ENCODE peak calls at places on chromosomes 16 and 17, in nine cellular contexts. One of them, this sample, is unnamed.

GRCh38 chr16:78576941-78577340 is 477.5 kb downstream of the WWOX start:
- DNase-seq in endothelial cell: no peak
- DNase-seq in T-helper 17 cell: no peak
- DNase-seq in NCI-H1694 treated with DMSO at 0.1 percent for 48 hours: no peak
- DNase-seq in NCI-H1092 treated with DMSO at 0.1 percent for 48 hours: no peak
- DNase-seq in hepatic stellate cell: no peak
- DNase-seq in H9: no peak
- DNase-seq in psoas muscle: no peak
- DNase-seq in AG20443: no peak
- DNase-seq in this sample: no peak

GRCh38 chr17:55742272-55743102 is 8.4 kb upstream of the PCTP start:
- DNase-seq in endothelial cell: no peak
- DNase-seq in T-helper 17 cell: no peak
- DNase-seq in NCI-H1694 treated with DMSO at 0.1 percent for 48 hours: no peak
- DNase-seq in NCI-H1092 treated with DMSO at 0.1 percent for 48 hours: no peak
- DNase-seq in hepatic stellate cell: no peak
- DNase-seq in H9: no peak
- DNase-seq in psoas muscle: no peak
- DNase-seq in AG20443: no peak
- DNase-seq in this sample: no peak

GRCh38 chr16:26058326-26058725 is 366.6 kb downstream of the HS3ST4 start:
- DNase-seq in endothelial cell: no peak
- DNase-seq in T-helper 17 cell: no peak
- DNase-seq in NCI-H1694 treated with DMSO at 0.1 percent for 48 hours: no peak
- DNase-seq in NCI-H1092 treated with DMSO at 0.1 percent for 48 hours: peak; percentile 7
- DNase-seq in hepatic stellate cell: no peak
- DNase-seq in H9: no peak
- DNase-seq in psoas muscle: no peak
- DNase-seq in AG20443: no peak
- DNase-seq in this sample: no peak

GRCh38 chr17:77995146-77995852 is 36.8 kb downstream of the TNRC6C start:
- DNase-seq in endothelial cell: no peak
- DNase-seq in T-helper 17 cell: no peak
- DNase-seq in NCI-H1694 treated with DMSO at 0.1 percent for 48 hours: peak; percentile 19
- DNase-seq in NCI-H1092 treated with DMSO at 0.1 percent for 48 hours: no peak
- DNase-seq in hepatic stellate cell: no peak
- DNase-seq in H9: no peak
- DNase-seq in psoas muscle: peak; percentile 47
- DNase-seq in AG20443: peak; percentile 10
- DNase-seq in this sample: peak; percentile 67

GRCh38 chr16:53768167-53768566 is 64.2 kb downstream of the FTO start:
- DNase-seq in endothelial cell: no peak
- DNase-seq in T-helper 17 cell: no peak
- DNase-seq in NCI-H1694 treated with DMSO at 0.1 percent for 48 hours: no peak
- DNase-seq in NCI-H1092 treated with DMSO at 0.1 percent for 48 hours: no peak
- DNase-seq in hepatic stellate cell: no peak
- DNase-seq in H9: no peak
- DNase-seq in psoas muscle: no peak
- DNase-seq in AG20443: no peak
- DNase-seq in this sample: peak; percentile 30

GRCh38 chr16:57988929-57989328 is 11.5 kb downstream of the ZNF319 start:
- DNase-seq in endothelial cell: no peak
- DNase-seq in T-helper 17 cell: no peak
- DNase-seq in NCI-H1694 treated with DMSO at 0.1 percent for 48 hours: no peak
- DNase-seq in NCI-H1092 treated with DMSO at 0.1 percent for 48 hours: no peak
- DNase-seq in hepatic stellate cell: no peak
- DNase-seq in H9: peak; percentile 26
- DNase-seq in psoas muscle: no peak
- DNase-seq in AG20443: no peak
- DNase-seq in this sample: peak; percentile 51

GRCh38 chr16:89958068-89958467 is 9.5 kb downstream of the DEF8 start:
- DNase-seq in endothelial cell: peak; percentile 57
- DNase-seq in T-helper 17 cell: no peak
- DNase-seq in NCI-H1694 treated with DMSO at 0.1 percent for 48 hours: no peak
- DNase-seq in NCI-H1092 treated with DMSO at 0.1 percent for 48 hours: no peak
- DNase-seq in hepatic stellate cell: peak; percentile 59
- DNase-seq in H9: peak; percentile 90
- DNase-seq in psoas muscle: no peak
- DNase-seq in AG20443: peak; percentile 39
- DNase-seq in this sample: no peak

GRCh38 chr16:576197-576822 is 6.5 kb downstream of the PIGQ start:
- DNase-seq in endothelial cell: no peak
- DNase-seq in T-helper 17 cell: no peak
- DNase-seq in NCI-H1694 treated with DMSO at 0.1 percent for 48 hours: no peak
- DNase-seq in NCI-H1092 treated with DMSO at 0.1 percent for 48 hours: no peak
- DNase-seq in hepatic stellate cell: no peak
- DNase-seq in H9: no peak
- DNase-seq in psoas muscle: no peak
- DNase-seq in AG20443: no peak
- DNase-seq in this sample: no peak

GRCh38 chr17:2883544-2884203 is 87.4 kb downstream of the RAP1GAP2 start:
- DNase-seq in endothelial cell: no peak
- DNase-seq in T-helper 17 cell: no peak
- DNase-seq in NCI-H1694 treated with DMSO at 0.1 percent for 48 hours: peak; percentile 63
- DNase-seq in NCI-H1092 treated with DMSO at 0.1 percent for 48 hours: peak; percentile 7
- DNase-seq in hepatic stellate cell: peak; percentile 52
- DNase-seq in H9: no peak
- DNase-seq in psoas muscle: no peak
- DNase-seq in AG20443: peak; percentile 48
- DNase-seq in this sample: peak; percentile 82

GRCh38 chr16:53509906-53510703 is 7.1 kb upstream of the AKTIP start:
- DNase-seq in endothelial cell: peak; percentile 59
- DNase-seq in T-helper 17 cell: peak; percentile 34
- DNase-seq in NCI-H1694 treated with DMSO at 0.1 percent for 48 hours: peak; percentile 19
- DNase-seq in NCI-H1092 treated with DMSO at 0.1 percent for 48 hours: peak; percentile 62
- DNase-seq in hepatic stellate cell: peak; percentile 79
- DNase-seq in H9: peak; percentile 69
- DNase-seq in psoas muscle: peak; percentile 54
- DNase-seq in AG20443: peak; percentile 89
- DNase-seq in this sample: peak; percentile 60

GRCh38 chr17:58329035-58329807 is 626 bp upstream of the TSPOAP1 start:
- DNase-seq in endothelial cell: no peak
- DNase-seq in T-helper 17 cell: peak; percentile 50
- DNase-seq in NCI-H1694 treated with DMSO at 0.1 percent for 48 hours: no peak
- DNase-seq in NCI-H1092 treated with DMSO at 0.1 percent for 48 hours: no peak
- DNase-seq in hepatic stellate cell: no peak
- DNase-seq in H9: no peak
- DNase-seq in psoas muscle: no peak
- DNase-seq in AG20443: no peak
- DNase-seq in this sample: peak; percentile 46